ENCODE peak calls at places on chromosome 5, in ten cellular contexts. One of them, this sample, is unnamed.

GRCh38 chr5:133354323-133355161 is 257.8 kb downstream of the FSTL4 start:
- DNase-seq in uterus: no peak
- DNase-seq in RCC 7860: no peak
- DNase-seq in activated T-helper 1 cell treated with Interleukin-2 at 50 U/mL for 16 hours: no peak
- DNase-seq in endothelial cell: no peak
- DNase-seq in NCI-H1930: no peak
- DNase-seq in fibroblast of villous mesenchyme: no peak
- DNase-seq in RPMI8226: no peak
- DNase-seq in OCI-LY7: peak; percentile 10
- DNase-seq in left ventricle myocardium superior: no peak
- DNase-seq in this sample: no peak

GRCh38 chr5:161934486-161934885 is 86.6 kb downstream of the GABRA1 start:
- DNase-seq in NCI-H1930: no peak
- DNase-seq in OCI-LY7: no peak
- DNase-seq in uterus: no peak
- DNase-seq in RPMI8226: no peak
- DNase-seq in endothelial cell: no peak
- DNase-seq in activated T-helper 1 cell treated with Interleukin-2 at 50 U/mL for 16 hours: no peak
- DNase-seq in left ventricle myocardium superior: no peak
- DNase-seq in RCC 7860: no peak
- DNase-seq in fibroblast of villous mesenchyme: no peak
- DNase-seq in this sample: no peak

GRCh38 chr5:109455598-109456096 is 45.9 kb upstream of the PJA2 start:
- DNase-seq in left ventricle myocardium superior: no peak
- DNase-seq in NCI-H1930: no peak
- DNase-seq in uterus: peak; percentile 48
- DNase-seq in RPMI8226: peak; percentile 32
- DNase-seq in fibroblast of villous mesenchyme: peak; percentile 95
- DNase-seq in RCC 7860: peak; percentile 95
- DNase-seq in activated T-helper 1 cell treated with Interleukin-2 at 50 U/mL for 16 hours: no peak
- DNase-seq in OCI-LY7: no peak
- DNase-seq in endothelial cell: no peak
- DNase-seq in this sample: no peak

GRCh38 chr5:177428574-177429217 is 2.2 kb downstream of the GRK6 start:
- DNase-seq in left ventricle myocardium superior: no peak
- DNase-seq in RCC 7860: no peak
- DNase-seq in NCI-H1930: no peak
- DNase-seq in activated T-helper 1 cell treated with Interleukin-2 at 50 U/mL for 16 hours: no peak
- DNase-seq in RPMI8226: no peak
- DNase-seq in fibroblast of villous mesenchyme: no peak
- DNase-seq in OCI-LY7: no peak
- DNase-seq in uterus: no peak
- DNase-seq in endothelial cell: no peak
- DNase-seq in this sample: no peak

GRCh38 chr5:137515238-137515637 is 16.1 kb upstream of the SPOCK1 start:
- DNase-seq in left ventricle myocardium superior: no peak
- DNase-seq in RCC 7860: no peak
- DNase-seq in uterus: no peak
- DNase-seq in endothelial cell: no peak
- DNase-seq in NCI-H1930: no peak
- DNase-seq in OCI-LY7: no peak
- DNase-seq in fibroblast of villous mesenchyme: no peak
- DNase-seq in RPMI8226: no peak
- DNase-seq in activated T-helper 1 cell treated with Interleukin-2 at 50 U/mL for 16 hours: no peak
- DNase-seq in this sample: no peak

GRCh38 chr5:149679876-149680809 is 50.0 kb upstream of the PPARGC1B start:
- DNase-seq in NCI-H1930: no peak
- DNase-seq in endothelial cell: no peak
- DNase-seq in uterus: no peak
- DNase-seq in left ventricle myocardium superior: peak; percentile 69
- DNase-seq in activated T-helper 1 cell treated with Interleukin-2 at 50 U/mL for 16 hours: no peak
- DNase-seq in RPMI8226: no peak
- DNase-seq in RCC 7860: no peak
- DNase-seq in fibroblast of villous mesenchyme: no peak
- DNase-seq in OCI-LY7: no peak
- DNase-seq in this sample: peak; percentile 33

GRCh38 chr5:88683506-88684135 is 199.4 kb downstream of the MEF2C start:
- DNase-seq in left ventricle myocardium superior: no peak
- DNase-seq in RPMI8226: peak; percentile 49
- DNase-seq in NCI-H1930: peak; percentile 53
- DNase-seq in RCC 7860: no peak
- DNase-seq in activated T-helper 1 cell treated with Interleukin-2 at 50 U/mL for 16 hours: no peak
- DNase-seq in OCI-LY7: no peak
- DNase-seq in uterus: no peak
- DNase-seq in endothelial cell: peak; percentile 48
- DNase-seq in fibroblast of villous mesenchyme: no peak
- DNase-seq in this sample: peak; percentile 59

GRCh38 chr5:5178121-5178520 is 38.0 kb downstream of the ADAMTS16 start:
- DNase-seq in fibroblast of villous mesenchyme: no peak
- DNase-seq in OCI-LY7: no peak
- DNase-seq in endothelial cell: no peak
- DNase-seq in NCI-H1930: no peak
- DNase-seq in uterus: no peak
- DNase-seq in activated T-helper 1 cell treated with Interleukin-2 at 50 U/mL for 16 hours: no peak
- DNase-seq in RPMI8226: no peak
- DNase-seq in RCC 7860: peak; percentile 81
- DNase-seq in left ventricle myocardium superior: no peak
- DNase-seq in this sample: no peak

GRCh38 chr5:33120671-33121070 is 320.1 kb upstream of the TARS1 start:
- DNase-seq in RPMI8226: no peak
- DNase-seq in endothelial cell: no peak
- DNase-seq in uterus: no peak
- DNase-seq in activated T-helper 1 cell treated with Interleukin-2 at 50 U/mL for 16 hours: no peak
- DNase-seq in RCC 7860: no peak
- DNase-seq in NCI-H1930: no peak
- DNase-seq in left ventricle myocardium superior: no peak
- DNase-seq in fibroblast of villous mesenchyme: no peak
- DNase-seq in OCI-LY7: no peak
- DNase-seq in this sample: no peak

GRCh38 chr5:96431376-96432244 is 1.4 kb downstream of the PCSK1 start:
- DNase-seq in OCI-LY7: no peak
- DNase-seq in NCI-H1930: no peak
- DNase-seq in RPMI8226: no peak
- DNase-seq in endothelial cell: no peak
- DNase-seq in uterus: peak; percentile 20
- DNase-seq in fibroblast of villous mesenchyme: no peak
- DNase-seq in RCC 7860: no peak
- DNase-seq in left ventricle myocardium superior: no peak
- DNase-seq in activated T-helper 1 cell treated with Interleukin-2 at 50 U/mL for 16 hours: no peak
- DNase-seq in this sample: no peak

GRCh38 chr5:1718669-1719068 is 81.0 kb downstream of the MRPL36 start:
- DNase-seq in left ventricle myocardium superior: no peak
- DNase-seq in OCI-LY7: peak; percentile 45
- DNase-seq in endothelial cell: no peak
- DNase-seq in RCC 7860: no peak
- DNase-seq in RPMI8226: no peak
- DNase-seq in uterus: no peak
- DNase-seq in fibroblast of villous mesenchyme: peak; percentile 8
- DNase-seq in activated T-helper 1 cell treated with Interleukin-2 at 50 U/mL for 16 hours: no peak
- DNase-seq in NCI-H1930: no peak
- DNase-seq in this sample: no peak

GRCh38 chr5:84292788-84293653 is 91.7 kb downstream of the EDIL3 start:
- DNase-seq in RCC 7860: no peak
- DNase-seq in RPMI8226: no peak
- DNase-seq in uterus: no peak
- DNase-seq in left ventricle myocardium superior: no peak
- DNase-seq in activated T-helper 1 cell treated with Interleukin-2 at 50 U/mL for 16 hours: no peak
- DNase-seq in OCI-LY7: no peak
- DNase-seq in NCI-H1930: no peak
- DNase-seq in fibroblast of villous mesenchyme: no peak
- DNase-seq in endothelial cell: no peak
- DNase-seq in this sample: no peak

GRCh38 chr5:102747386-102748166 is 7.5 kb upstream of the PAM start:
- DNase-seq in fibroblast of villous mesenchyme: no peak
- DNase-seq in RPMI8226: no peak
- DNase-seq in left ventricle myocardium superior: no peak
- DNase-seq in endothelial cell: no peak
- DNase-seq in OCI-LY7: no peak
- DNase-seq in RCC 7860: no peak
- DNase-seq in activated T-helper 1 cell treated with Interleukin-2 at 50 U/mL for 16 hours: no peak
- DNase-seq in uterus: no peak
- DNase-seq in NCI-H1930: no peak
- DNase-seq in this sample: no peak

GRCh38 chr5:135230326-135230925 is 168.6 kb downstream of the MACROH2A1 start:
- DNase-seq in uterus: peak; percentile 70
- DNase-seq in RPMI8226: peak; percentile 25
- DNase-seq in activated T-helper 1 cell treated with Interleukin-2 at 50 U/mL for 16 hours: no peak
- DNase-seq in OCI-LY7: no peak
- DNase-seq in left ventricle myocardium superior: peak; percentile 73
- DNase-seq in RCC 7860: no peak
- DNase-seq in NCI-H1930: no peak
- DNase-seq in fibroblast of villous mesenchyme: peak; percentile 90
- DNase-seq in endothelial cell: no peak
- DNase-seq in this sample: no peak

GRCh38 chr5:17087035-17087434 is 130.4 kb upstream of the BASP1 start:
- DNase-seq in activated T-helper 1 cell treated with Interleukin-2 at 50 U/mL for 16 hours: no peak
- DNase-seq in fibroblast of villous mesenchyme: peak; percentile 91
- DNase-seq in OCI-LY7: no peak
- DNase-seq in endothelial cell: no peak
- DNase-seq in uterus: no peak
- DNase-seq in left ventricle myocardium superior: no peak
- DNase-seq in RCC 7860: peak; percentile 31
- DNase-seq in RPMI8226: no peak
- DNase-seq in NCI-H1930: no peak
- DNase-seq in this sample: no peak

GRCh38 chr5:116448450-116448849 is 126.2 kb downstream of the SEMA6A start:
- DNase-seq in OCI-LY7: no peak
- DNase-seq in fibroblast of villous mesenchyme: no peak
- DNase-seq in endothelial cell: no peak
- DNase-seq in RCC 7860: no peak
- DNase-seq in uterus: no peak
- DNase-seq in RPMI8226: no peak
- DNase-seq in left ventricle myocardium superior: no peak
- DNase-seq in NCI-H1930: no peak
- DNase-seq in activated T-helper 1 cell treated with Interleukin-2 at 50 U/mL for 16 hours: no peak
- DNase-seq in this sample: no peak

GRCh38 chr5:5983261-5983660 is 395.1 kb downstream of the MED10 start:
- DNase-seq in fibroblast of villous mesenchyme: no peak
- DNase-seq in endothelial cell: no peak
- DNase-seq in OCI-LY7: no peak
- DNase-seq in left ventricle myocardium superior: no peak
- DNase-seq in uterus: no peak
- DNase-seq in RPMI8226: no peak
- DNase-seq in NCI-H1930: no peak
- DNase-seq in RCC 7860: no peak
- DNase-seq in activated T-helper 1 cell treated with Interleukin-2 at 50 U/mL for 16 hours: no peak
- DNase-seq in this sample: no peak

GRCh38 chr5:93054424-93055165 is 526.4 kb downstream of the NR2F1-AS1 start:
- DNase-seq in endothelial cell: no peak
- DNase-seq in activated T-helper 1 cell treated with Interleukin-2 at 50 U/mL for 16 hours: no peak
- DNase-seq in left ventricle myocardium superior: no peak
- DNase-seq in fibroblast of villous mesenchyme: peak; percentile 85
- DNase-seq in NCI-H1930: no peak
- DNase-seq in OCI-LY7: no peak
- DNase-seq in RCC 7860: no peak
- DNase-seq in RPMI8226: no peak
- DNase-seq in uterus: no peak
- DNase-seq in this sample: no peak

GRCh38 chr5:10662661-10663245 is 98.3 kb downstream of the DAP start:
- DNase-seq in fibroblast of villous mesenchyme: no peak
- DNase-seq in OCI-LY7: no peak
- DNase-seq in activated T-helper 1 cell treated with Interleukin-2 at 50 U/mL for 16 hours: no peak
- DNase-seq in RPMI8226: no peak
- DNase-seq in left ventricle myocardium superior: no peak
- DNase-seq in endothelial cell: no peak
- DNase-seq in NCI-H1930: no peak
- DNase-seq in RCC 7860: no peak
- DNase-seq in uterus: no peak
- DNase-seq in this sample: no peak

GRCh38 chr5:147791181-147791580 is 8.7 kb upstream of the JAKMIP2 start:
- DNase-seq in activated T-helper 1 cell treated with Interleukin-2 at 50 U/mL for 16 hours: no peak
- DNase-seq in endothelial cell: no peak
- DNase-seq in OCI-LY7: no peak
- DNase-seq in NCI-H1930: no peak
- DNase-seq in RPMI8226: no peak
- DNase-seq in uterus: no peak
- DNase-seq in left ventricle myocardium superior: no peak
- DNase-seq in RCC 7860: no peak
- DNase-seq in fibroblast of villous mesenchyme: no peak
- DNase-seq in this sample: no peak

GRCh38 chr5:111743993-111744392 is 13.0 kb downstream of the NREP start:
- DNase-seq in left ventricle myocardium superior: no peak
- DNase-seq in uterus: no peak
- DNase-seq in fibroblast of villous mesenchyme: no peak
- DNase-seq in RCC 7860: no peak
- DNase-seq in endothelial cell: no peak
- DNase-seq in activated T-helper 1 cell treated with Interleukin-2 at 50 U/mL for 16 hours: no peak
- DNase-seq in NCI-H1930: no peak
- DNase-seq in RPMI8226: no peak
- DNase-seq in OCI-LY7: no peak
- DNase-seq in this sample: no peak

GRCh38 chr5:168647083-168647482 is 67.9 kb upstream of the PANK3 start:
- DNase-seq in left ventricle myocardium superior: no peak
- DNase-seq in OCI-LY7: no peak
- DNase-seq in endothelial cell: no peak
- DNase-seq in NCI-H1930: no peak
- DNase-seq in uterus: no peak
- DNase-seq in RCC 7860: peak; percentile 9
- DNase-seq in activated T-helper 1 cell treated with Interleukin-2 at 50 U/mL for 16 hours: no peak
- DNase-seq in fibroblast of villous mesenchyme: peak; percentile 18
- DNase-seq in RPMI8226: no peak
- DNase-seq in this sample: no peak

GRCh38 chr5:128498844-128499455 is 39.1 kb downstream of the FBN2 start:
- DNase-seq in left ventricle myocardium superior: no peak
- DNase-seq in endothelial cell: peak; percentile 13
- DNase-seq in uterus: no peak
- DNase-seq in RCC 7860: no peak
- DNase-seq in RPMI8226: peak; percentile 6
- DNase-seq in activated T-helper 1 cell treated with Interleukin-2 at 50 U/mL for 16 hours: no peak
- DNase-seq in OCI-LY7: peak; percentile 19
- DNase-seq in fibroblast of villous mesenchyme: peak; percentile 78
- DNase-seq in NCI-H1930: no peak
- DNase-seq in this sample: no peak

GRCh38 chr5:77087484-77088291 is 603 bp upstream of the ZBED3 start:
- DNase-seq in activated T-helper 1 cell treated with Interleukin-2 at 50 U/mL for 16 hours: no peak
- DNase-seq in left ventricle myocardium superior: peak; percentile 41
- DNase-seq in RPMI8226: no peak
- DNase-seq in NCI-H1930: no peak
- DNase-seq in RCC 7860: no peak
- DNase-seq in uterus: no peak
- DNase-seq in OCI-LY7: no peak
- DNase-seq in endothelial cell: no peak
- DNase-seq in fibroblast of villous mesenchyme: no peak
- DNase-seq in this sample: no peak

GRCh38 chr5:82987188-82987587 is 90.0 kb downstream of the TMEM167A start:
- DNase-seq in endothelial cell: no peak
- DNase-seq in activated T-helper 1 cell treated with Interleukin-2 at 50 U/mL for 16 hours: no peak
- DNase-seq in RPMI8226: no peak
- DNase-seq in fibroblast of villous mesenchyme: no peak
- DNase-seq in uterus: no peak
- DNase-seq in OCI-LY7: no peak
- DNase-seq in left ventricle myocardium superior: no peak
- DNase-seq in RCC 7860: no peak
- DNase-seq in NCI-H1930: no peak
- DNase-seq in this sample: no peak

GRCh38 chr5:37918420-37918819 is 78.6 kb upstream of the GDNF start:
- DNase-seq in RPMI8226: no peak
- DNase-seq in activated T-helper 1 cell treated with Interleukin-2 at 50 U/mL for 16 hours: no peak
- DNase-seq in NCI-H1930: no peak
- DNase-seq in RCC 7860: no peak
- DNase-seq in uterus: no peak
- DNase-seq in fibroblast of villous mesenchyme: peak; percentile 60
- DNase-seq in endothelial cell: no peak
- DNase-seq in OCI-LY7: no peak
- DNase-seq in left ventricle myocardium superior: no peak
- DNase-seq in this sample: no peak

GRCh38 chr5:61299254-61299653 is 32.8 kb upstream of the ZSWIM6 start:
- DNase-seq in left ventricle myocardium superior: no peak
- DNase-seq in uterus: no peak
- DNase-seq in NCI-H1930: no peak
- DNase-seq in fibroblast of villous mesenchyme: peak; percentile 38
- DNase-seq in activated T-helper 1 cell treated with Interleukin-2 at 50 U/mL for 16 hours: no peak
- DNase-seq in RCC 7860: no peak
- DNase-seq in OCI-LY7: no peak
- DNase-seq in RPMI8226: no peak
- DNase-seq in endothelial cell: no peak
- DNase-seq in this sample: no peak

GRCh38 chr5:158435161-158435616 is 576.2 kb upstream of the CLINT1 start:
- DNase-seq in NCI-H1930: no peak
- DNase-seq in fibroblast of villous mesenchyme: no peak
- DNase-seq in RPMI8226: peak; percentile 37
- DNase-seq in endothelial cell: no peak
- DNase-seq in left ventricle myocardium superior: no peak
- DNase-seq in activated T-helper 1 cell treated with Interleukin-2 at 50 U/mL for 16 hours: no peak
- DNase-seq in RCC 7860: peak; percentile 71
- DNase-seq in uterus: no peak
- DNase-seq in OCI-LY7: peak; percentile 68
- DNase-seq in this sample: peak; percentile 26

This sample was measured in germinal center.